ENCODE peak calls at places on chromosome 14, in eight cellular contexts. N is upper lobe of right lung, W is A673, P is GM12878, Q is WERI-Rb-1, R is endothelial cell, E is ascending aorta, H is A549. K is an unnamed sample.

GRCh38 chr14:65098586-65098985 is 3.7 kb downstream of the MAX start:
- DNase-seq in N (no peak), W (no peak), P (peak; percentile 37), Q (no peak), R (no peak), E (no peak), H (no peak), K (no peak)

GRCh38 chr14:64760916-64761315 is 56.7 kb downstream of the PLEKHG3 start:
- DNase-seq in N (no peak), W (no peak), P (no peak), Q (no peak), R (no peak), E (no peak), H (no peak), K (no peak)

GRCh38 chr14:62692490-62693106 is 352.7 kb downstream of the KCNH5 start:
- DNase-seq in N (no peak), W (no peak), P (no peak), Q (no peak), R (no peak), E (no peak), H (no peak), K (no peak)

GRCh38 chr14:95679995-95680735 is 6.1 kb upstream of the TCL1B start:
- DNase-seq in N (no peak), W (no peak), P (no peak), Q (peak; percentile 55), R (no peak), E (no peak), H (no peak), K (no peak)

GRCh38 chr14:55874785-55875184 is 243.4 kb upstream of the PELI2 start:
- DNase-seq in N (no peak), W (no peak), P (no peak), Q (no peak), R (no peak), E (no peak), H (no peak), K (no peak)

GRCh38 chr14:21267431-21267845 is 1.8 kb downstream of the HNRNPC start:
- DNase-seq in N (no peak), W (peak; percentile 45), P (no peak), Q (no peak), R (no peak), E (no peak), H (no peak), K (no peak)

GRCh38 chr14:100083706-100084105 is 18.5 kb downstream of the EVL start:
- DNase-seq in N (no peak), W (no peak), P (no peak), Q (no peak), R (no peak), E (no peak), H (no peak), K (no peak)

GRCh38 chr14:97180304-97181200 is 383.4 kb downstream of the VRK1 start:
- DNase-seq in N (no peak), W (peak; percentile 94), P (no peak), Q (no peak), R (no peak), E (no peak), H (peak; percentile 75), K (no peak)

GRCh38 chr14:52430474-52430873 is 116.4 kb downstream of the PTGER2 start:
- DNase-seq in N (no peak), W (no peak), P (no peak), Q (no peak), R (no peak), E (no peak), H (no peak), K (no peak)

GRCh38 chr14:96734076-96734622 is 63.0 kb upstream of the VRK1 start:
- DNase-seq in N (no peak), W (no peak), P (no peak), Q (no peak), R (no peak), E (no peak), H (no peak), K (no peak)

GRCh38 chr14:57512221-57512620 is 18.6 kb upstream of the CCDC198 start:
- DNase-seq in N (no peak), W (peak; percentile 41), P (no peak), Q (no peak), R (no peak), E (no peak), H (no peak), K (no peak)

GRCh38 chr14:77790566-77791224 is 9.2 kb upstream of the ADCK1 start:
- DNase-seq in N (no peak), W (no peak), P (no peak), Q (peak; percentile 23), R (no peak), E (no peak), H (no peak), K (peak; percentile 61)

GRCh38 chr14:80164991-80165390 is 46.3 kb downstream of the DIO2 start:
- DNase-seq in N (no peak), W (no peak), P (no peak), Q (no peak), R (no peak), E (no peak), H (no peak), K (no peak)

GRCh38 chr14:95877633-95878032 is 1.0 kb downstream of the TUNAR start:
- DNase-seq in N (no peak), W (no peak), P (no peak), Q (no peak), R (no peak), E (no peak), H (no peak), K (no peak)

GRCh38 chr14:50658203-50658602 is 9.9 kb downstream of the SAV1 start:
- DNase-seq in N (no peak), W (peak; percentile 95), P (no peak), Q (no peak), R (no peak), E (no peak), H (no peak), K (no peak)

GRCh38 chr14:53011053-53011462 is 60.2 kb upstream of the FERMT2 start:
- DNase-seq in N (no peak), W (peak; percentile 72), P (no peak), Q (no peak), R (no peak), E (peak; percentile 89), H (peak; percentile 61), K (no peak)

GRCh38 chr14:87030182-87030581 is 962.8 kb downstream of the GALC start:
- DNase-seq in N (no peak), W (no peak), P (no peak), Q (no peak), R (no peak), E (no peak), H (no peak), K (no peak)

DNA sequence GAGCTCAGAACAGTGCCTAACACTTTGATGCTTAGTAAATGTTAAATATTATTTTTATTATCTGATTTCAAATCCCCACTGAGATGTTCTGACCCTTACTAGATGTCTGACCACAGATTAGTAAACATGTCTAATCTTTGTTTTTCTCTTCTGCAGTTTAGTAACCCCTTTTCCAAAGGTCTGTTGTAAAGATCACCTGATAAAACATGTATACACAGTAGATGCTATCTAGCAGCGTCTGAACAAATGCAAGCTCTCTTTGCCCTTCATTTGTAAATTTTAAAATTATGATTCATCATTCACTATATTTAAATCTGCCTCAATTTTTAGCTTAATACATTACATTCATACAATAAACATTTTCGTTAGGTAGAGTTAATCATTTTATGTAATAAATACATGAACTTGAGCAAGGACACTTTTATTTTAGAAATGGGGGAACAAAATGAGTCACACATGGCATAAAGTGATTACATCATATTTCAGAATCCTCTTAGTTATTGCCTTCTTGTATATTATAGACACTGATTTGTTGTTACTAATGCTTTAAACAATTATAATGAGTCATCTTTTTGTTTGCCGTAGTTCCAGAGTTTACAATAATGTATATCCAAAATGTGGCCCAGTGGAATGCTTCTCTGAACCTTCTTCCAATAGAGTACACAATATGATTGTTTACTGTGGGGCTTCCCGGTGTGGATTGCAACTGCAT is 1.7 kb upstream of the OR4K5 start:
- DNase-seq in N (no peak), W (no peak), P (no peak), Q (no peak), R (no peak), E (no peak), H (no peak), K (no peak)
- TF ChIP-seq CTCF in N (no peak), W (no peak), P (no peak), Q (no peak), R (no peak), E (no peak), H (no peak), K (no peak)

DNA sequence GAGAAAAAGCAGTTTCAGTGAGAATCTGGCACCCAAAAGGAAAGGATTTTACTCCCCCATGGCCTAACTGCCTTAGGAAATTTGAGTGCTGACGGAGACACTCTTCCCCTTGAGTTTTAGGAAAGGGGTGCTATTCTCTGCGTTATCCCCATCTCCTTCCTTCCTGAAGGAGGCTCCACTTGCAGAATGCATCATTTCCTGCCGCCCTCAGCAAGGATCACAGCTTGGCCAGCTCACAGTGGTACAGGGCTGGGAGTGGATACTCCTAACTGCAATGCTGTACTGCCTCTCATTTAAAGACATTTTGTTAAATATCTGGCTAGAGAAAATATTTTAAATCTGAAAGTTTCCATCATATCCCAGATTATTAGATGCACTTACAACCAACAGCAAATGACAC is 33.0 kb downstream of the RDH12 start:
- DNase-seq in N (no peak), W (no peak), P (no peak), Q (no peak), R (no peak), E (no peak), H (no peak), K (no peak)
- TF ChIP-seq CTCF in N (no peak), W (no peak), P (no peak), Q (peak; percentile 7), R (no peak), E (no peak), H (peak; percentile 5), K (no peak)

GRCh38 chr14:103296987-103297386 is 37.0 kb upstream of the EIF5 start:
- DNase-seq in N (no peak), W (no peak), P (no peak), Q (peak; percentile 93), R (no peak), E (no peak), H (no peak), K (no peak)
- TF ChIP-seq CTCF in N (no peak), W (peak; percentile 30), P (no peak), Q (peak; percentile 64), R (no peak), E (no peak), H (no peak), K (no peak)

DNA sequence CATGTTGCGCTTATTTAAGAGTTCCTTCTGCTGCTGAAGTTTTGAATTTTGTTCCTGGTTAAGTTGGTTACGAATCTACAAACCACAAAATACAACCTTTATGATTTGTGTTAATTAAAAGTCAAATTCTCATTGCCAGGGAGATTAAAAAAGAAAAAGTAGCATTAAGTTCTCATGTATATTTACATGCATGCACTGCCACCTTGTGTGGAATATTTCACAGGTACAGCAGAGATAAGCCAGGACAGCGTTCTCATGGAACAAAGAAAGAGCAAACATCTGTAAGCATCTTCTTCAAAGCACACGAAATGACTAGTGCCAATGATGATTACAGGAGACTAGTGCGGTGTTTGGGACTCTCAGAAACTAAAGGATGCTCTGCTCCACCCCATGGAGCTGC is 34.2 kb downstream of the ZFYVE21 start:
- DNase-seq in N (no peak), W (no peak), P (no peak), Q (no peak), R (no peak), E (no peak), H (no peak), K (no peak)
- TF ChIP-seq CTCF in N (no peak), W (no peak), P (no peak), Q (no peak), R (no peak), E (no peak), H (peak; percentile 16), K (no peak)

GRCh38 chr14:88562831-88563686 is at the start of gene ZC3H14:
- DNase-seq in N (peak; percentile 93), W (peak; percentile 94), P (peak; percentile 71), Q (peak; percentile 89), R (peak; percentile 91), E (peak; percentile 89), H (peak; percentile 82), K (peak; percentile 92)
- TF ChIP-seq CTCF in N (no peak), W (no peak), P (peak; percentile 25), Q (peak; percentile 12), R (no peak), E (no peak), H (no peak), K (no peak)